ENCODE peak calls at places on chromosomes 16 and 17, in four cellular contexts. N is WTC11, V is GM12878, F is HepG2. H is an unnamed sample.
A peak's percentile ranks its signal among the peaks of the same experiment; 100 is the strongest.

GRCh38 chr16:67915831-67916723 is 15.6 kb downstream of the CTRL start:
- DNase-seq in F (peak; percentile 59), V (no peak), N (no peak), H (no peak)

GRCh38 chr16:23836404-23837291 is 865 bp downstream of the PRKCB start:
- DNase-seq in V (no peak), N (peak; percentile 74), F (no peak), H (peak; percentile 71)

GRCh38 chr17:82241183-82241925 is 12.5 kb downstream of the SLC16A3 start:
- DNase-seq in V (no peak), N (no peak), F (peak; percentile 78), H (no peak)

GRCh38 chr17:30376621-30377452 is 1.9 kb upstream of the CPD start:
- DNase-seq in V (peak; percentile 40), F (peak; percentile 88), N (no peak), H (no peak)

GRCh38 chr17:45784293-45784582 is at the start of gene CRHR1:
- DNase-seq in N (no peak), V (no peak), F (no peak), H (no peak)

GRCh38 chr16:77564791-77565390 is 130.1 kb upstream of the ADAMTS18 start:
- DNase-seq in V (no peak), N (no peak), F (no peak), H (no peak)

GRCh38 chr16:48608871-48609452 is 1.0 kb downstream of the N4BP1 start:
- DNase-seq in N (no peak), F (no peak), V (no peak), H (no peak)

GRCh38 chr17:61467416-61468262 is 15.4 kb downstream of the TBX4 start:
- DNase-seq in V (no peak), N (peak; percentile 79), F (no peak), H (peak; percentile 44)

GRCh38 chr16:4373356-4373908 is 1.8 kb downstream of the VASN start:
- DNase-seq in F (no peak), V (no peak), N (no peak), H (no peak)

GRCh38 chr16:59324462-59324861 is 590.3 kb upstream of the GOT2 start:
- DNase-seq in V (no peak), N (no peak), F (no peak), H (no peak)

GRCh38 chr17:34756670-34757021 is 177.3 kb downstream of the TMEM132E start:
- DNase-seq in V (no peak), F (no peak), N (peak; percentile 20), H (no peak)

GRCh38 chr17:1078831-1079561 is 82.1 kb downstream of the TIMM22 start:
- DNase-seq in N (peak; percentile 54), V (no peak), F (no peak), H (no peak)

GRCh38 chr16:9797306-9797705 is 384.9 kb downstream of the GRIN2A start:
- DNase-seq in N (no peak), V (no peak), F (peak; percentile 13), H (no peak)

GRCh38 chr17:42459256-42459982 is 741 bp downstream of the ATP6V0A1 start:
- DNase-seq in F (peak; percentile 65), N (peak; percentile 31), V (no peak), H (peak; percentile 61)

GRCh38 chr16:55703003-55704001 is 47.5 kb downstream of the SLC6A2 start:
- DNase-seq in F (peak; percentile 74), V (no peak), N (no peak), H (peak; percentile 35)

GRCh38 chr17:51948128-51948527 is 210.4 kb downstream of the CA10 start:
- DNase-seq in F (no peak), V (no peak), N (no peak), H (no peak)

GRCh38 chr16:56279132-56279531 is 87.8 kb downstream of the GNAO1 start:
- DNase-seq in V (no peak), N (no peak), F (no peak), H (no peak)

GRCh38 chr17:1229354-1229890 is 40.8 kb upstream of the BHLHA9 start:
- DNase-seq in F (no peak), N (peak; percentile 31), V (no peak), H (peak; percentile 61)

GRCh38 chr16:79001156-79001997 is 599.2 kb downstream of the MAF start:
- DNase-seq in V (no peak), F (no peak), N (peak; percentile 38), H (no peak)

GRCh38 chr16:81319221-81319912 is 4.6 kb downstream of the GAN start:
- DNase-seq in V (no peak), N (no peak), F (no peak), H (no peak)

GRCh38 chr17:30321314-30321713 is 12.5 kb downstream of the TMIGD1 start:
- DNase-seq in N (no peak), F (no peak), V (no peak), H (no peak)

GRCh38 chr17:21072623-21073278 is 29.9 kb upstream of the USP22 start:
- DNase-seq in N (peak; percentile 28), F (no peak), V (no peak), H (no peak)

GRCh38 chr16:59907671-59908070 is 1173.6 kb upstream of the GOT2 start:
- DNase-seq in V (no peak), F (no peak), N (no peak), H (no peak)

GRCh38 chr17:12899604-12900003 is 110.3 kb downstream of the ARHGAP44 start:
- DNase-seq in F (no peak), N (no peak), V (no peak), H (no peak)

GRCh38 chr16:35134471-35134870 is 1675.1 kb downstream of the TP53TG3F start:
- DNase-seq in F (no peak), N (no peak), V (no peak), H (no peak)
- TF ChIP-seq TCF7 in F (no peak), N (no peak), V (no peak), H (no peak)

DNA sequence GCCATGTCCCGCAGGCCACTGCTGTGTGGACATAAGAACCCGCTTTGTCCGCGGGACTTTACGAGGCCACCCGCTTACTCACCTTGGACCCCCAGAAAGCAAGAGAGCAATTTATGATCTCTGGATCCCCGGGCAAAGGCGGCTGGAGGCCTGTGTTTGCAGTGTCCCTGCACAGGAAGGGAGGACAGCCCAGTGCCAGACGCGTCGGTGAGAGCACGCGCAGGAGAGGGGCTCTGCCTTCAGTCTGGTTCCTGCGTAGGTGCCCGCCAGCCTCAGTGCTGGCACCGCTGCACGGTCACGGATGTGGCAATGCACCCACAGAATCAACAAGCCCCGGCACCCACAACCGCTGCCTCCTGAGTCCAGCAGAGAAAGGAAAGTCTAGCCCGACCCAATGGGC is 248.4 kb downstream of the C16orf95 start:
- DNase-seq in N (no peak), V (no peak), F (no peak), H (no peak)
- TF ChIP-seq TCF7 in N (no peak), V (no peak), F (no peak), H (no peak)

GRCh38 chr16:69888005-69888560 is 63.1 kb upstream of the CLEC18A start:
- DNase-seq in N (no peak), V (peak; percentile 2), F (no peak), H (no peak)

GRCh38 chr16:69890891-69891282 is 60.2 kb upstream of the CLEC18A start:
- DNase-seq in N (no peak), V (no peak), F (no peak), H (no peak)

GRCh38 chr16:69886726-69887125 is 64.4 kb upstream of the CLEC18A start:
- DNase-seq in N (no peak), V (no peak), F (no peak), H (no peak)

GRCh38 chr16:69890114-69890890 is 60.8 kb upstream of the CLEC18A start:
- DNase-seq in N (peak; percentile 44), F (no peak), V (no peak), H (no peak)

GRCh38 chr16:69889295-69889964 is 61.7 kb upstream of the CLEC18A start:
- DNase-seq in V (no peak), N (no peak), F (no peak), H (no peak)
- TF ChIP-seq TCF7 in V (no peak), N (no peak), F (no peak), H (no peak)

DNA sequence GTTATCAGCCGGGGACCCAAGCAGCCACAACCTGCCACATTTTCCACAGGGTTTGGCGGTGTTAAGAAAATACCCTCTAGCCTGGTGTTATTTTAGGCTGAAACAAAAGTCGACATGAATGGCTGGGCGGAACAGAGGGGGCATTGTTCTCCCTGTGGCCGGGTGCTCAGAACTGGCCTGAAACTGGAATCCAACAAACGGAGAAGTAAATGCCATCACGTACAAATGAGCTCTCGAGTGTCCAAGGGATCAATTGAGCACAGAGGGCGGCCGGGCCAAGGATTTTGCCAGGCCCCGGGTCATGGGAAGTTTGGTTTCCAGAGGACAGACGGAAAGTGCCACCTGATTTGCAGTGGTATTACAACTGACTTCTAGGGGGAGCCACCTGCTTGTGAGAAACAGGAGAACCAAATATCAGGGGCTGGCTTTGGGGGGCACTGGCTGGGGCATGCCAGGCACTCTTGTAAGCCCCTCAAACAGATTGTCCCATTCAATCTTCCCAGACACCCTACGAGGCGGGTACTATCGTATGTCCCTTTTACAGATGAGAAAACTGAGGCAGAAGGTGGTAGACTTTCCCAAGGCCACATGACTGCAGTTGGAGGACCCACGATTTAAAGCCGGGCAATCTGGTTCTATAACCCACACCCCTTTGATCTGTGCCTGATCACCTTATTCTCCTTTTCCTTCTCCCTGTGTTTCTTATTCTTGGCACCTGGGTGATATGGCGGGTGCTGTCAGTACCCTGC is 146.1 kb upstream of the IRX3 start:
- DNase-seq in F (peak; percentile 71), N (no peak), V (no peak), H (no peak)
- TF ChIP-seq TCF7 in F (no peak), N (no peak), V (no peak), H (no peak)

GRCh38 chr17:39527220-39527813 is 66.0 kb downstream of the CDK12 start:
- DNase-seq in F (peak; percentile 33), N (no peak), V (no peak), H (peak; percentile 38)
- TF ChIP-seq TCF7 in F (no peak), N (no peak), V (no peak), H (no peak)

GRCh38 chr17:79144090-79144610 is 69.5 kb downstream of the ENGASE start:
- DNase-seq in F (no peak), N (no peak), V (no peak), H (no peak)
- TF ChIP-seq TCF7 in F (no peak), N (no peak), V (no peak), H (no peak)